ENCODE peak calls at places on chromosome 16, in five cellular contexts. E is fibroblast of lung, W is neural progenitor cell, R is SK-N-MC, J is endodermal cell. N is an unnamed sample.

GRCh38 chr16:27961296-27961620 is 102.3 kb downstream of the GSG1L start:
- DNase-seq in E (no peak), W (no peak), R (no peak), J (no peak), N (no peak)

GRCh38 chr16:23640669-23640958 is 496 bp downstream of the PALB2 start:
- DNase-seq in E (peak), W (no peak), R (no peak), J (peak), N (no peak)

GRCh38 chr16:81442220-81442908 is 2.2 kb upstream of the CMIP start:
- DNase-seq in E (no peak), W (no peak), R (no peak), J (no peak), N (no peak)

GRCh38 chr16:85970016-85970711 is 71.2 kb downstream of the IRF8 start:
- DNase-seq in E (no peak), W (no peak), R (no peak), J (no peak), N (no peak)

GRCh38 chr16:30032083-30032819 is 1.2 kb upstream of the TLCD3B start:
- DNase-seq in E (peak), W (peak), R (peak), J (peak), N (no peak)

GRCh38 chr16:813916-814412 is 13.4 kb upstream of the GNG13 start:
- DNase-seq in E (no peak), W (no peak), R (no peak), J (no peak), N (no peak)

GRCh38 chr16:79613009-79613408 is 12.5 kb upstream of the MAF start:
- DNase-seq in E (peak), W (no peak), R (no peak), J (no peak), N (no peak)

GRCh38 chr16:27237229-27238015 is 31.1 kb downstream of the NSMCE1 start:
- DNase-seq in E (peak), W (peak), R (no peak), J (no peak), N (no peak)

GRCh38 chr16:53509906-53510703 is 7.1 kb upstream of the AKTIP start:
- DNase-seq in E (peak), W (peak), R (no peak), J (peak), N (peak)

GRCh38 chr16:27228621-27229501 is 25.5 kb downstream of the KDM8 start:
- DNase-seq in E (no peak), W (no peak), R (no peak), J (no peak), N (no peak)

GRCh38 chr16:79751785-79752184 is 151.2 kb upstream of the MAF start:
- DNase-seq in E (peak), W (no peak), R (no peak), J (no peak), N (peak)

GRCh38 chr16:4350365-4350786 is 745 bp downstream of the PAM16 start:
- DNase-seq in E (no peak), W (no peak), R (no peak), J (no peak), N (no peak)

GRCh38 chr16:85981826-85982562 is 83.0 kb downstream of the IRF8 start:
- DNase-seq in E (no peak), W (peak), R (no peak), J (no peak), N (no peak)

GRCh38 chr16:80654094-80654862 is 113.5 kb downstream of the DYNLRB2 start:
- DNase-seq in E (no peak), W (no peak), R (no peak), J (no peak), N (no peak)

GRCh38 chr16:13557476-13557875 is 362.5 kb upstream of the ERCC4 start:
- DNase-seq in E (no peak), W (no peak), R (no peak), J (no peak), N (no peak)

GRCh38 chr16:14003119-14003570 is 68.0 kb upstream of the MRTFB start:
- DNase-seq in E (peak), W (peak), R (no peak), J (peak), N (no peak)

GRCh38 chr16:23670137-23670776 is 8.4 kb upstream of the PLK1 start:
- DNase-seq in E (peak), W (no peak), R (no peak), J (no peak), N (peak)

GRCh38 chr16:17133851-17134250 is 336.9 kb downstream of the XYLT1 start:
- DNase-seq in E (no peak), W (no peak), R (no peak), J (no peak), N (no peak)

GRCh38 chr16:4288148-4288921 is 15.5 kb upstream of the TFAP4 start:
- DNase-seq in E (peak), W (peak), R (no peak), J (peak), N (no peak)

GRCh38 chr16:81889896-81890634 is 111.0 kb downstream of the PLCG2 start:
- DNase-seq in E (peak), W (peak), R (peak), J (peak), N (peak)

DNA sequence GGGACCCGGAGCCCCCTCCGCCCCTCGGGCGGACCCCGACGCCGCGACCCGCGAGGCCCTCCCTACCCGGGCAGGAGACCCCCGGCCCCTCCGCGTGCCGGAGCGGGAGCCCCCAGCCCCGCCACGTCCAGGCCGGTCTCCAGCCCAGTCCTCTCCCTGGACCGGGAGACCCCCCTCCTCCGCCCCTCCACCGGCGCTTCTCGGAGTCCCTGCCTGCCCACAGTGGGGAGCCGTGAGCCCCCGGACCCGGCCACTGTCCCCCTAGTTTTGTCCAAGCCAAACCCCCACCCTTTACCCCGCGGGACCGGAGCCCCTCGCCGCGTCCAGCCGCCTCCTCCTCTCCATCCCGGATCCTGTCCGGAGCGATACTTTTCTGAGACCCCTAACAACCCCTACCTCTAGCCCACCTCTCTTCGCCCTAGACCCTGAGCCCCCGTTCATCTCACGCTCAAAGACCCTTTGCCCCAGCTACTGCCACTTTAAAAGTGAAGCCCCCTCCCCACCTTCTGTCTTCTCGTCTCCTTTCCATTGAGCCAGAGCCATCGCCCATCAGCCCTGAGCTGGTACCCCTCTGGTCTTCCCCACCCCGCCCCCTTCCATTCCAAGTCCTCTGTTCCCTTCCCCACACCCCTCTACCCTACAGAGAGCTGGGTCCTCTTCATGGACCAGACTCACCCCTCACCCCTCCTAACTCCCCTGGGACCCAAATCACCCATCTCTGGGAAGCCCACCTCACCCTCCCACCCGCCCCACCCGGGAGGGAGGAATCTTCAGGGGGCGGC is 1.0 kb downstream of the NECAB2 start:
- DNase-seq in E (no peak), W (peak), R (no peak), J (peak), N (no peak)
- H3K9ac ChIP-seq in E (no peak), W (no peak), R (no peak), J (no peak), N (no peak)

GRCh38 chr16:60682219-60682618 is 1354.0 kb downstream of the CDH8 start:
- DNase-seq in E (no peak), W (no peak), R (no peak), J (no peak), N (no peak)
- H3K27ac ChIP-seq in E (no peak), W (no peak), R (no peak), J (no peak), N (no peak)

GRCh38 chr16:11050536-11050935 is 106.2 kb downstream of the CLEC16A start:
- DNase-seq in E (no peak), W (no peak), R (no peak), J (no peak), N (no peak)

GRCh38 chr16:11049396-11050059 is 105.2 kb downstream of the CLEC16A start:
- DNase-seq in E (no peak), W (peak), R (no peak), J (peak), N (no peak)

GRCh38 chr16:11047057-11047456 is 102.7 kb downstream of the CLEC16A start:
- DNase-seq in E (peak), W (no peak), R (peak), J (no peak), N (no peak)

GRCh38 chr16:11045846-11046245 is 101.5 kb downstream of the CLEC16A start:
- DNase-seq in E (peak), W (no peak), R (no peak), J (peak), N (no peak)

GRCh38 chr16:11047939-11048500 is 103.7 kb downstream of the CLEC16A start:
- DNase-seq in E (no peak), W (no peak), R (no peak), J (peak), N (no peak)
- H3K9ac ChIP-seq in E (no peak), W (no peak), R (no peak), J (no peak), N (no peak)

GRCh38 chr16:56935201-56935600 is 3.3 kb downstream of the HERPUD1 start:
- DNase-seq in E (no peak), W (no peak), R (no peak), J (no peak), N (no peak)

GRCh38 chr16:56938664-56939513 is 6.9 kb downstream of the HERPUD1 start:
- DNase-seq in E (no peak), W (no peak), R (no peak), J (no peak), N (no peak)

GRCh38 chr16:56936491-56936890 is 4.5 kb downstream of the HERPUD1 start:
- DNase-seq in E (no peak), W (no peak), R (no peak), J (no peak), N (no peak)

GRCh38 chr16:56939801-56940200 is 7.9 kb downstream of the HERPUD1 start:
- DNase-seq in E (no peak), W (no peak), R (no peak), J (no peak), N (no peak)

DNA sequence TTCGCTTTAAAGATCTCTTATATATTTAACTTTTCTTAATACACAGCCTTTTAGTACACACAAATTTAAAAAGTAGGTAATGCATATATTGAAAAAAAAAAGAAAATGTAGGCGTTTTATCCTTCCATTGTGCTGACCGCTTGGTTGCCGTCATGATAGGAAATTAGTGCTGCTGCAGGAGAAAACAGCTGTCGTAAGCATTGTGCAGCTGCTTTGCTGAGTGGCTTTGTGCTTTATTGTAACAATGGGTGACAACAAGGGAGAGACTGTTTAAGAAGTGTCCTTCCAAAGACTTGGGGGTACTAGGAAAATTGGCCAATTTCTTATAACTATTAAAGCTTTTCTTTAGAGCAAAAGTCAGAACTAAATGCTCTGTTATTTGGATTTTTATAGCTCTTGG is 5.0 kb downstream of the HERPUD1 start:
- DNase-seq in E (no peak), W (no peak), R (no peak), J (no peak), N (no peak)
- H3K27ac ChIP-seq in E (no peak), W (no peak), R (peak), J (no peak), N (no peak)

N was measured in keratinocyte.